ENCODE peak calls at places on chromosomes 12 and 14, in seven cellular contexts. G is T-helper 9 cell; L is HCT116; S is GOT3; D is progenitor cell of endocrine pancreas; X is stimulated activated CD8-positive, alpha-beta memory T cell treated with anti-CD3 and anti-CD28 coated beads, Interleukin-2, amount 100 ng/mL, for 1 hour; B is HuH-7.5. Z is an unnamed sample.

GRCh38 chr14:100429537-100429936 is 106.4 kb downstream of the SLC25A47 start:
- DNase-seq in G (no peak), L (no peak), S (no peak), D (no peak), X (no peak), B (no peak), Z (no peak)

GRCh38 chr14:29126361-29126760 is 359.8 kb downstream of the FOXG1 start:
- DNase-seq in G (no peak), L (no peak), S (no peak), D (no peak), X (no peak), B (no peak), Z (no peak)

GRCh38 chr12:42587564-42588307 is 1.8 kb downstream of the PRICKLE1 start:
- DNase-seq in G (no peak), L (no peak), S (no peak), D (no peak), X (no peak), B (no peak), Z (no peak)

GRCh38 chr14:34219661-34220060 is 242.4 kb downstream of the SPTSSA start:
- DNase-seq in G (no peak), L (no peak), S (no peak), D (no peak), X (no peak), B (no peak), Z (no peak)

GRCh38 chr12:130633771-130634170 is 82.3 kb downstream of the RIMBP2 start:
- DNase-seq in G (no peak), L (no peak), S (no peak), D (no peak), X (no peak), B (no peak), Z (no peak)

GRCh38 chr12:56601503-56601902 is 28.6 kb downstream of the BAZ2A start:
- DNase-seq in G (peak; percentile 11), L (no peak), S (no peak), D (no peak), X (no peak), B (peak; percentile 50), Z (no peak)

GRCh38 chr14:54050759-54051158 is 94.1 kb upstream of the BMP4 start:
- DNase-seq in G (no peak), L (no peak), S (no peak), D (no peak), X (no peak), B (no peak), Z (no peak)

GRCh38 chr14:90616881-90617280 is 199.3 kb downstream of the TTC7B start:
- DNase-seq in G (no peak), L (no peak), S (no peak), D (no peak), X (no peak), B (no peak), Z (peak; percentile 66)

GRCh38 chr12:101209319-101210302 is at the start of gene SLC5A8:
- DNase-seq in G (no peak), L (no peak), S (no peak), D (peak; percentile 11), X (no peak), B (peak; percentile 33), Z (no peak)

GRCh38 chr14:54838931-54839512 is 63.6 kb downstream of the GCH1 start:
- DNase-seq in G (no peak), L (no peak), S (no peak), D (no peak), X (no peak), B (no peak), Z (no peak)